ENCODE peak calls at places on chromosomes 2 and 18, in nine cellular contexts. One of them, this sample, is unnamed.
A peak's percentile ranks its signal among the peaks of the same experiment; 100 is the strongest.

GRCh38 chr2:191995285-191995684 is 148.4 kb upstream of the CAVIN2 start:
- DNase-seq in T-cell: no peak
- DNase-seq in T-helper 1 cell: no peak
- DNase-seq in activated CD8-positive, alpha-beta memory T cell treated with anti-CD3 and anti-CD28 coated beads for 4 hours: no peak
- DNase-seq in T-helper 2 cell treated with Interferon-gamma antibody and Interleukin-4, amounts not matched to agents 5 μg/mL and 100 μg/mL, for 36 hours: no peak
- DNase-seq in T-helper 9 cell: no peak
- DNase-seq in adipocyte: no peak
- DNase-seq in neural crest cell: no peak
- DNase-seq in mesothelial cell of epicardium: no peak
- DNase-seq in this sample: no peak

GRCh38 chr18:56889621-56890020 is 238.5 kb downstream of the WDR7 start:
- DNase-seq in T-helper 1 cell: no peak
- DNase-seq in activated CD8-positive, alpha-beta memory T cell treated with anti-CD3 and anti-CD28 coated beads for 4 hours: no peak
- DNase-seq in adipocyte: no peak
- DNase-seq in mesothelial cell of epicardium: no peak
- DNase-seq in neural crest cell: no peak
- DNase-seq in T-helper 9 cell: no peak
- DNase-seq in T-cell: no peak
- DNase-seq in T-helper 2 cell treated with Interferon-gamma antibody and Interleukin-4, amounts not matched to agents 5 μg/mL and 100 μg/mL, for 36 hours: no peak
- DNase-seq in this sample: no peak

GRCh38 chr2:43136011-43136799 is 90.2 kb downstream of the ZFP36L2 start:
- DNase-seq in adipocyte: no peak
- DNase-seq in T-helper 9 cell: no peak
- DNase-seq in T-helper 2 cell treated with Interferon-gamma antibody and Interleukin-4, amounts not matched to agents 5 μg/mL and 100 μg/mL, for 36 hours: no peak
- DNase-seq in activated CD8-positive, alpha-beta memory T cell treated with anti-CD3 and anti-CD28 coated beads for 4 hours: no peak
- DNase-seq in T-cell: no peak
- DNase-seq in mesothelial cell of epicardium: no peak
- DNase-seq in neural crest cell: no peak
- DNase-seq in T-helper 1 cell: no peak
- DNase-seq in this sample: no peak

GRCh38 chr2:38274286-38275276 is 102.5 kb downstream of the ATL2 start:
- DNase-seq in adipocyte: peak; percentile 89
- DNase-seq in T-helper 1 cell: peak; percentile 63
- DNase-seq in T-cell: peak; percentile 7
- DNase-seq in mesothelial cell of epicardium: no peak
- DNase-seq in T-helper 2 cell treated with Interferon-gamma antibody and Interleukin-4, amounts not matched to agents 5 μg/mL and 100 μg/mL, for 36 hours: no peak
- DNase-seq in neural crest cell: peak; percentile 23
- DNase-seq in T-helper 9 cell: no peak
- DNase-seq in activated CD8-positive, alpha-beta memory T cell treated with anti-CD3 and anti-CD28 coated beads for 4 hours: no peak
- DNase-seq in this sample: no peak

GRCh38 chr2:179455824-179456223 is 191.2 kb upstream of the SESTD1 start:
- DNase-seq in T-helper 9 cell: no peak
- DNase-seq in T-helper 1 cell: no peak
- DNase-seq in neural crest cell: no peak
- DNase-seq in adipocyte: peak; percentile 43
- DNase-seq in activated CD8-positive, alpha-beta memory T cell treated with anti-CD3 and anti-CD28 coated beads for 4 hours: no peak
- DNase-seq in T-cell: no peak
- DNase-seq in mesothelial cell of epicardium: no peak
- DNase-seq in T-helper 2 cell treated with Interferon-gamma antibody and Interleukin-4, amounts not matched to agents 5 μg/mL and 100 μg/mL, for 36 hours: no peak
- DNase-seq in this sample: no peak

GRCh38 chr2:128667391-128667790 is 348.7 kb upstream of the HS6ST1 start:
- DNase-seq in neural crest cell: no peak
- DNase-seq in T-cell: no peak
- DNase-seq in T-helper 2 cell treated with Interferon-gamma antibody and Interleukin-4, amounts not matched to agents 5 μg/mL and 100 μg/mL, for 36 hours: no peak
- DNase-seq in T-helper 1 cell: no peak
- DNase-seq in T-helper 9 cell: no peak
- DNase-seq in activated CD8-positive, alpha-beta memory T cell treated with anti-CD3 and anti-CD28 coated beads for 4 hours: no peak
- DNase-seq in adipocyte: no peak
- DNase-seq in mesothelial cell of epicardium: no peak
- DNase-seq in this sample: no peak

GRCh38 chr18:68449292-68449691 is 265.6 kb downstream of the TMX3 start:
- DNase-seq in T-helper 2 cell treated with Interferon-gamma antibody and Interleukin-4, amounts not matched to agents 5 μg/mL and 100 μg/mL, for 36 hours: no peak
- DNase-seq in neural crest cell: no peak
- DNase-seq in T-helper 9 cell: no peak
- DNase-seq in adipocyte: no peak
- DNase-seq in activated CD8-positive, alpha-beta memory T cell treated with anti-CD3 and anti-CD28 coated beads for 4 hours: no peak
- DNase-seq in mesothelial cell of epicardium: no peak
- DNase-seq in T-cell: no peak
- DNase-seq in T-helper 1 cell: no peak
- DNase-seq in this sample: no peak

GRCh38 chr18:48832961-48833700 is 117.6 kb downstream of the SMAD7 start:
- DNase-seq in activated CD8-positive, alpha-beta memory T cell treated with anti-CD3 and anti-CD28 coated beads for 4 hours: no peak
- DNase-seq in T-cell: no peak
- DNase-seq in mesothelial cell of epicardium: no peak
- DNase-seq in adipocyte: peak; percentile 65
- DNase-seq in neural crest cell: no peak
- DNase-seq in T-helper 2 cell treated with Interferon-gamma antibody and Interleukin-4, amounts not matched to agents 5 μg/mL and 100 μg/mL, for 36 hours: no peak
- DNase-seq in T-helper 9 cell: no peak
- DNase-seq in T-helper 1 cell: peak; percentile 41
- DNase-seq in this sample: no peak

GRCh38 chr2:168518555-168519066 is 62.5 kb downstream of the CERS6 start:
- DNase-seq in neural crest cell: peak; percentile 16
- DNase-seq in T-helper 1 cell: no peak
- DNase-seq in adipocyte: no peak
- DNase-seq in activated CD8-positive, alpha-beta memory T cell treated with anti-CD3 and anti-CD28 coated beads for 4 hours: no peak
- DNase-seq in mesothelial cell of epicardium: no peak
- DNase-seq in T-helper 2 cell treated with Interferon-gamma antibody and Interleukin-4, amounts not matched to agents 5 μg/mL and 100 μg/mL, for 36 hours: no peak
- DNase-seq in T-helper 9 cell: no peak
- DNase-seq in T-cell: no peak
- DNase-seq in this sample: no peak

GRCh38 chr2:84946204-84947009 is 24.6 kb upstream of the KCMF1 start:
- DNase-seq in T-helper 1 cell: peak; percentile 71
- DNase-seq in adipocyte: peak; percentile 49
- DNase-seq in T-helper 9 cell: peak; percentile 20
- DNase-seq in T-helper 2 cell treated with Interferon-gamma antibody and Interleukin-4, amounts not matched to agents 5 μg/mL and 100 μg/mL, for 36 hours: peak; percentile 85
- DNase-seq in neural crest cell: no peak
- DNase-seq in T-cell: peak; percentile 20
- DNase-seq in activated CD8-positive, alpha-beta memory T cell treated with anti-CD3 and anti-CD28 coated beads for 4 hours: peak; percentile 72
- DNase-seq in mesothelial cell of epicardium: no peak
- DNase-seq in this sample: peak; percentile 44

GRCh38 chr2:84965192-84965516 is 5.8 kb upstream of the KCMF1 start:
- DNase-seq in T-helper 2 cell treated with Interferon-gamma antibody and Interleukin-4, amounts not matched to agents 5 μg/mL and 100 μg/mL, for 36 hours: no peak
- DNase-seq in adipocyte: no peak
- DNase-seq in T-helper 1 cell: no peak
- DNase-seq in activated CD8-positive, alpha-beta memory T cell treated with anti-CD3 and anti-CD28 coated beads for 4 hours: no peak
- DNase-seq in T-helper 9 cell: no peak
- DNase-seq in neural crest cell: no peak
- DNase-seq in mesothelial cell of epicardium: no peak
- DNase-seq in T-cell: no peak
- DNase-seq in this sample: no peak

GRCh38 chr2:42568431-42569115 is at the start of gene MTA3:
- DNase-seq in adipocyte: peak; percentile 76
- DNase-seq in T-helper 2 cell treated with Interferon-gamma antibody and Interleukin-4, amounts not matched to agents 5 μg/mL and 100 μg/mL, for 36 hours: peak; percentile 61
- DNase-seq in mesothelial cell of epicardium: peak; percentile 61
- DNase-seq in T-helper 1 cell: peak; percentile 45
- DNase-seq in T-cell: peak; percentile 52
- DNase-seq in T-helper 9 cell: peak; percentile 54
- DNase-seq in activated CD8-positive, alpha-beta memory T cell treated with anti-CD3 and anti-CD28 coated beads for 4 hours: peak; percentile 28
- DNase-seq in neural crest cell: peak; percentile 61
- DNase-seq in this sample: peak; percentile 5

GRCh38 chr2:80073134-80073561 is 231.4 kb downstream of the LRRTM1 start:
- DNase-seq in mesothelial cell of epicardium: no peak
- DNase-seq in adipocyte: peak; percentile 89
- DNase-seq in T-helper 2 cell treated with Interferon-gamma antibody and Interleukin-4, amounts not matched to agents 5 μg/mL and 100 μg/mL, for 36 hours: no peak
- DNase-seq in T-cell: no peak
- DNase-seq in T-helper 9 cell: no peak
- DNase-seq in activated CD8-positive, alpha-beta memory T cell treated with anti-CD3 and anti-CD28 coated beads for 4 hours: no peak
- DNase-seq in neural crest cell: peak; percentile 33
- DNase-seq in T-helper 1 cell: peak; percentile 19
- DNase-seq in this sample: no peak

GRCh38 chr18:10131783-10132381 is 218.1 kb downstream of the VAPA start:
- DNase-seq in mesothelial cell of epicardium: peak; percentile 37
- DNase-seq in adipocyte: no peak
- DNase-seq in T-helper 1 cell: no peak
- DNase-seq in neural crest cell: peak; percentile 23
- DNase-seq in T-helper 9 cell: no peak
- DNase-seq in activated CD8-positive, alpha-beta memory T cell treated with anti-CD3 and anti-CD28 coated beads for 4 hours: no peak
- DNase-seq in T-helper 2 cell treated with Interferon-gamma antibody and Interleukin-4, amounts not matched to agents 5 μg/mL and 100 μg/mL, for 36 hours: no peak
- DNase-seq in T-cell: no peak
- DNase-seq in this sample: no peak

GRCh38 chr2:1626271-1626681 is 118.0 kb downstream of the PXDN start:
- DNase-seq in T-cell: no peak
- DNase-seq in activated CD8-positive, alpha-beta memory T cell treated with anti-CD3 and anti-CD28 coated beads for 4 hours: no peak
- DNase-seq in adipocyte: no peak
- DNase-seq in neural crest cell: no peak
- DNase-seq in T-helper 1 cell: no peak
- DNase-seq in mesothelial cell of epicardium: no peak
- DNase-seq in T-helper 2 cell treated with Interferon-gamma antibody and Interleukin-4, amounts not matched to agents 5 μg/mL and 100 μg/mL, for 36 hours: no peak
- DNase-seq in T-helper 9 cell: no peak
- DNase-seq in this sample: no peak

GRCh38 chr2:174121612-174122011 is 126.7 kb downstream of the OLA1 start:
- DNase-seq in T-helper 1 cell: no peak
- DNase-seq in neural crest cell: no peak
- DNase-seq in adipocyte: no peak
- DNase-seq in activated CD8-positive, alpha-beta memory T cell treated with anti-CD3 and anti-CD28 coated beads for 4 hours: no peak
- DNase-seq in mesothelial cell of epicardium: no peak
- DNase-seq in T-cell: no peak
- DNase-seq in T-helper 2 cell treated with Interferon-gamma antibody and Interleukin-4, amounts not matched to agents 5 μg/mL and 100 μg/mL, for 36 hours: no peak
- DNase-seq in T-helper 9 cell: no peak
- DNase-seq in this sample: no peak

GRCh38 chr2:226174390-226174789 is 625.2 kb downstream of the IRS1 start:
- DNase-seq in T-helper 9 cell: no peak
- DNase-seq in T-helper 2 cell treated with Interferon-gamma antibody and Interleukin-4, amounts not matched to agents 5 μg/mL and 100 μg/mL, for 36 hours: no peak
- DNase-seq in mesothelial cell of epicardium: no peak
- DNase-seq in neural crest cell: no peak
- DNase-seq in T-cell: no peak
- DNase-seq in T-helper 1 cell: no peak
- DNase-seq in activated CD8-positive, alpha-beta memory T cell treated with anti-CD3 and anti-CD28 coated beads for 4 hours: no peak
- DNase-seq in adipocyte: no peak
- DNase-seq in this sample: no peak

GRCh38 chr2:109162999-109163398 is 34.0 kb downstream of the SH3RF3 start:
- DNase-seq in T-helper 1 cell: no peak
- DNase-seq in activated CD8-positive, alpha-beta memory T cell treated with anti-CD3 and anti-CD28 coated beads for 4 hours: no peak
- DNase-seq in T-helper 2 cell treated with Interferon-gamma antibody and Interleukin-4, amounts not matched to agents 5 μg/mL and 100 μg/mL, for 36 hours: no peak
- DNase-seq in mesothelial cell of epicardium: no peak
- DNase-seq in T-cell: no peak
- DNase-seq in neural crest cell: no peak
- DNase-seq in adipocyte: no peak
- DNase-seq in T-helper 9 cell: no peak
- DNase-seq in this sample: no peak

GRCh38 chr2:240254337-240255164 is 114.1 kb upstream of the OTOS start:
- DNase-seq in activated CD8-positive, alpha-beta memory T cell treated with anti-CD3 and anti-CD28 coated beads for 4 hours: no peak
- DNase-seq in mesothelial cell of epicardium: no peak
- DNase-seq in T-helper 1 cell: no peak
- DNase-seq in adipocyte: no peak
- DNase-seq in T-cell: no peak
- DNase-seq in T-helper 9 cell: no peak
- DNase-seq in T-helper 2 cell treated with Interferon-gamma antibody and Interleukin-4, amounts not matched to agents 5 μg/mL and 100 μg/mL, for 36 hours: no peak
- DNase-seq in neural crest cell: no peak
- DNase-seq in this sample: no peak

GRCh38 chr2:234252766-234253165 is 202.3 kb downstream of the SPP2 start:
- DNase-seq in T-cell: no peak
- DNase-seq in T-helper 9 cell: no peak
- DNase-seq in activated CD8-positive, alpha-beta memory T cell treated with anti-CD3 and anti-CD28 coated beads for 4 hours: no peak
- DNase-seq in neural crest cell: no peak
- DNase-seq in mesothelial cell of epicardium: no peak
- DNase-seq in adipocyte: no peak
- DNase-seq in T-helper 2 cell treated with Interferon-gamma antibody and Interleukin-4, amounts not matched to agents 5 μg/mL and 100 μg/mL, for 36 hours: no peak
- DNase-seq in T-helper 1 cell: no peak
- DNase-seq in this sample: no peak